ENCODE peak calls at places on chromosomes 5 and 9, in four cellular contexts. E, X, S and P are unnamed samples.

GRCh38 chr5:173495225-173495904 is 121.1 kb downstream of the BOD1 start:
- DNase-seq in E (no peak), S (no peak), X (no peak), P (no peak)

GRCh38 chr9:125630436-125630835 is 76.6 kb downstream of the MAPKAP1 start:
- DNase-seq in S (no peak), X (no peak), E (no peak), P (no peak)

GRCh38 chr5:170020423-170020822 is 40.1 kb upstream of the INSYN2B start:
- DNase-seq in S (no peak), X (no peak), E (no peak), P (no peak)

GRCh38 chr9:124860582-124861341 is 995 bp downstream of the RPL35 start:
- DNase-seq in E (no peak), S (no peak), X (no peak), P (no peak)

GRCh38 chr5:109719978-109720377 is 30.3 kb downstream of the MAN2A1 start:
- DNase-seq in X (no peak), E (no peak), S (no peak), P (no peak)

GRCh38 chr9:124280176-124280691 is 22.5 kb downstream of the NEK6 start:
- DNase-seq in E (no peak), X (peak; percentile 80), S (peak; percentile 64), P (no peak)

GRCh38 chr5:81505672-81506071 is 111.7 kb upstream of the ACOT12 start:
- DNase-seq in E (no peak), S (no peak), X (no peak), P (no peak)

GRCh38 chr9:91835632-91836031 is 114.4 kb downstream of the ROR2 start:
- DNase-seq in E (no peak), S (no peak), X (no peak), P (no peak)

GRCh38 chr9:83775932-83776331 is 41.6 kb downstream of the GKAP1 start:
- DNase-seq in S (no peak), X (no peak), E (no peak), P (no peak)

GRCh38 chr5:14142856-14143508 is at the start of gene TRIO:
- DNase-seq in E (peak; percentile 100), S (peak; percentile 90), X (peak; percentile 91), P (peak; percentile 77)

GRCh38 chr9:108095496-108095895 is 605.9 kb upstream of the KLF4 start:
- DNase-seq in X (no peak), E (no peak), S (no peak), P (no peak)

GRCh38 chr5:157516626-157517325 is 56.8 kb downstream of the NIPAL4 start:
- DNase-seq in S (peak; percentile 90), X (no peak), E (peak; percentile 52), P (no peak)

GRCh38 chr9:124212381-124213050 is 45.2 kb upstream of the NEK6 start:
- DNase-seq in E (no peak), X (no peak), S (no peak), P (no peak)

GRCh38 chr5:64869419-64869818 is 100.7 kb downstream of the CWC27 start:
- DNase-seq in S (no peak), X (no peak), E (no peak), P (no peak)

GRCh38 chr9:114287763-114288232 is 35.1 kb upstream of the ORM1 start:
- DNase-seq in S (peak; percentile 24), E (no peak), X (peak; percentile 41), P (peak; percentile 21)

GRCh38 chr5:170597109-170597741 is 93.4 kb downstream of the KCNIP1 start:
- DNase-seq in X (no peak), S (no peak), E (no peak), P (peak; percentile 65)

GRCh38 chr9:134477342-134477925 is 151.2 kb downstream of the RXRA start:
- DNase-seq in E (no peak), S (peak; percentile 24), X (no peak), P (no peak)

GRCh38 chr5:122030251-122030650 is 47.8 kb downstream of the LOX start:
- DNase-seq in S (no peak), E (no peak), X (no peak), P (no peak)

GRCh38 chr9:122113574-122113973 is 20.5 kb upstream of the TTLL11 start:
- DNase-seq in S (no peak), E (no peak), X (no peak), P (no peak)

GRCh38 chr9:89996106-89996505 is 391.3 kb downstream of the GADD45G start:
- DNase-seq in S (no peak), E (no peak), X (peak; percentile 93), P (no peak)

GRCh38 chr9:133655701-133656100 is 19.5 kb downstream of the DBH start:
- DNase-seq in S (no peak), E (no peak), X (no peak), P (no peak)

GRCh38 chr9:100211471-100211870 is 112.4 kb downstream of the INVS start:
- DNase-seq in S (no peak), E (no peak), X (no peak), P (no peak)

GRCh38 chr9:110257097-110257955 is 1.0 kb upstream of the TXN start:
- DNase-seq in E (no peak), S (peak; percentile 47), X (peak; percentile 54), P (no peak)

DNA sequence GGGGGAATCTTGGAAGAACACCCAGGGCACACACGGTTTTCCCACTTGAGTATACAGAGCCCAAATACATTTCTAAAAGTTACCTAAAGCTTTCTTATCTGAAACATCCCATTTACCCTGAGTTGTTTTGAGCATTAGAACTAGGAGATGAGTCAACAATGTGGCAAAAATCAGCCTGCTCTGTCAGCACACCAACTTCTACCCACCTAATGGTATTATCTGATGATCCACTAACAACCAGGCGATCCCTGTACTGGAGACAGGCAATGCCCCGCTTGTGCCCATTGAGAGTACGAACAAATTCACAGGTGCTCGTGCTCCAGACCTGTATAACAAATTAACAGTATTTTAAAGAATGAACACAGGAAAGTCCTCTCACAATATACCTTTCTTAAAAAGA is 87.0 kb downstream of the SMIM23 start:
- DNase-seq in X (no peak), E (no peak), S (no peak), P (no peak)
- TF ChIP-seq CTCF in X (no peak), E (no peak), S (no peak), P (no peak)

GRCh38 chr5:31459594-31459993 is 72.3 kb downstream of the DROSHA start:
- DNase-seq in E (no peak), S (no peak), X (no peak), P (no peak)
- H3K4me3 ChIP-seq in E (no peak overlapping the region), S (no peak overlapping the region), X (no peak overlapping the region), P (no peak overlapping the region)

DNA sequence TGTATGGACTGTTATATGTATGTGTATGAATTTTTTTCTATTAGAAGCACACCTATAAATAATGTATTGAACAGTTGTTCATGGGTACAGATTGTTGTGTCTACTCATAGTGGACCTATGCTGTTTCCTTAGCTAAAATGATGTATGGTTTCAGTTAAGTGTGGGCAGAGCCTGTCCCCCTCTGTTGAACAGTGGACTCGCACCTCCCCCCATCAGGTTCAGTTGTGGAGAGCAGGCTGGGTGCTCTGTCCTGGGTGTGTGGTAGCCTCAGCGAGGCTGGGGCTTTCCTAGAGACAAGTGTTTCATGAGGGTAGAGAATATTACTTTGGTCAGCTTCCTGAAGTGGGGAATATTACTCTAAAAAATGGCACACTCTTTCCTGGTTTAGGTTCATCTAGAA is 47.4 kb upstream of the LRRTM2 start:
- DNase-seq in X (no peak), E (no peak), S (no peak), P (no peak)
- TF ChIP-seq CTCF in X (no peak), E (no peak), S (no peak), P (no peak)

DNA sequence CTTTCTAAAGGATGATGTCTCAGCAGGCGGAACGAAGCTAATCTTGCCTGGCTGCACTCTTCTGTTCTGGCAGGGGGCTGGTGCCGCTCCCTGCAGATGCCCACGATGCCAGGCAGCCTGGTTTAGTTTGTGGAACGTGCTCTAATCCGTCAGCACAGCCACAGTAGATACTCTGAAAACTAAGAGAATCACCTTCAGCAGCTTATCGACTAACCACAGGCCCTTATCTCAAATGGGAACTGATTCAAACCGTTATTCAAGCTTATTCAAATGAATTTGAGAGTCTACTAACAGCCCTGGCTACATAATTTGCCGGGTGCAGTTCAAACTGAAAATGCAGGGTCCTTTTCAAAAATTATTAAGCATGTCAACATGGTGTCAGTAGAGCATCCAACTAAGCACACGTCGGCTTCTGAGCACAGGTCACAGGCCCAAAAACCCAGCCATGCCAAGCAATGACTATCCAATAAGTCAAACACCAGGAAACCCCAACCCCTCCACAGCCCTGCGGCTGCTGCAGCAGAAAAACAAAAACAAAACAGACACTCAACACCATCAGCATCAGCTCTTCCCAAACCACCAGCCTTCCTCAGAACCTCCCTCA is 246.7 kb upstream of the ANKRD55 start:
- DNase-seq in S (no peak), X (no peak), E (no peak), P (no peak)
- H3K4me3 ChIP-seq in S (peak overlapping the region; percentile 71), X (no peak overlapping the region), E (peak overlapping the region; percentile 78), P (peak overlapping the region; percentile 75)

GRCh38 chr5:137075163-137075970 is 423.8 kb downstream of the SPOCK1 start:
- DNase-seq in S (peak; percentile 51), X (peak; percentile 63), E (peak; percentile 84), P (no peak)
- TF ChIP-seq CTCF in S (peak; percentile 29), X (peak; percentile 59), E (peak; percentile 85), P (peak; percentile 41)

GRCh38 chr9:127968717-127969383 is 11.9 kb downstream of the EEIG1 start:
- DNase-seq in S (peak; percentile 84), X (peak; percentile 77), E (peak; percentile 66), P (peak; percentile 59)
- H3K4me3 ChIP-seq in S (no peak overlapping the region), X (no peak overlapping the region), E (no peak overlapping the region), P (no peak overlapping the region)